ENCODE peak calls at places on chromosomes 2 and 18, in five cellular contexts. S, H, A, X and N are unnamed samples.

GRCh38 chr2:109410021-109410815 is 203.5 kb downstream of the SEPTIN10 start:
- DNase-seq in S (no peak), H (peak), A (peak), X (no peak), N (peak)

GRCh38 chr18:32326450-32327309 is 136.8 kb downstream of the MEP1B start:
- DNase-seq in S (no peak), H (no peak), A (no peak), X (no peak), N (no peak)

GRCh38 chr2:230687498-230687897 is 25.1 kb upstream of the CAB39 start:
- DNase-seq in S (no peak), H (peak), A (peak), X (no peak), N (peak)

GRCh38 chr2:199455533-199456382 is 2.0 kb downstream of the SATB2 start:
- DNase-seq in S (no peak), H (no peak), A (no peak), X (no peak), N (peak)

GRCh38 chr2:174945601-174946260 is 59.5 kb downstream of the CHN1 start:
- DNase-seq in S (no peak), H (no peak), A (no peak), X (no peak), N (no peak)

GRCh38 chr18:28013064-28013463 is 163.9 kb downstream of the CDH2 start:
- DNase-seq in S (no peak), H (no peak), A (no peak), X (no peak), N (peak)

GRCh38 chr2:161814008-161814660 is 189.9 kb downstream of the SLC4A10 start:
- DNase-seq in S (no peak), H (no peak), A (no peak), X (no peak), N (no peak)

GRCh38 chr2:217282531-217282930 is 422.7 kb upstream of the TNP1 start:
- DNase-seq in S (no peak), H (no peak), A (no peak), X (no peak), N (peak)

GRCh38 chr2:59458862-59459261 is 1094.6 kb downstream of the BCL11A start:
- DNase-seq in S (no peak), H (no peak), A (no peak), X (no peak), N (no peak)

GRCh38 chr2:137435176-137435575 is 529.1 kb upstream of the HNMT start:
- DNase-seq in S (no peak), H (peak), A (no peak), X (no peak), N (no peak)

GRCh38 chr18:67199993-67200617 is 316.4 kb downstream of the DSEL start:
- DNase-seq in S (no peak), H (peak), A (no peak), X (peak), N (peak)

GRCh38 chr2:176178271-176178806 is 10.1 kb upstream of the HOXD1 start:
- DNase-seq in S (no peak), H (no peak), A (no peak), X (peak), N (no peak)

GRCh38 chr2:230627806-230628724 is 84.6 kb upstream of the CAB39 start:
- DNase-seq in S (no peak), H (peak), A (no peak), X (no peak), N (peak)

GRCh38 chr2:142872900-142873724 is 4.4 kb upstream of the KYNU start:
- DNase-seq in S (no peak), H (peak), A (no peak), X (no peak), N (peak)

GRCh38 chr2:215548714-215549113 is 112.8 kb upstream of the FN1 start:
- DNase-seq in S (no peak), H (no peak), A (no peak), X (no peak), N (peak)

GRCh38 chr2:207491954-207492353 is 37.8 kb upstream of the CREB1 start:
- DNase-seq in S (no peak), H (no peak), A (no peak), X (no peak), N (no peak)

GRCh38 chr2:240557101-240557751 is 562 bp downstream of the ANKMY1 start:
- DNase-seq in S (no peak), H (no peak), A (no peak), X (no peak), N (no peak)

GRCh38 chr2:118464546-118464945 is 376.3 kb downstream of the INSIG2 start:
- DNase-seq in S (no peak), H (no peak), A (no peak), X (no peak), N (no peak)

GRCh38 chr2:64018715-64019082 is 529 bp downstream of the VPS54 start:
- DNase-seq in S (peak), H (peak), A (peak), X (peak), N (no peak)

GRCh38 chr2:25373269-25373981 is 31.7 kb upstream of the DNMT3A start:
- DNase-seq in S (peak), H (no peak), A (peak), X (no peak), N (no peak)

GRCh38 chr2:148524519-148524919 is 120.0 kb upstream of the EPC2 start:
- DNase-seq in S (no peak), H (no peak), A (no peak), X (peak), N (no peak)

GRCh38 chr18:74942319-74942910 is 266.5 kb downstream of the PTGR3 start:
- DNase-seq in S (no peak), H (no peak), A (no peak), X (peak), N (no peak)

GRCh38 chr2:120919216-120919615 is 183.5 kb downstream of the GLI2 start:
- DNase-seq in S (no peak), H (no peak), A (no peak), X (no peak), N (no peak)

GRCh38 chr2:217289153-217289908 is 429.5 kb upstream of the TNP1 start:
- DNase-seq in S (no peak), H (no peak), A (no peak), X (no peak), N (peak)

GRCh38 chr2:48530033-48530804 is at the start of gene STON1:
- DNase-seq in S (no peak), H (peak), A (peak), X (no peak), N (peak)

GRCh38 chr2:129771606-129772598 is 207.6 kb upstream of the RAB6C start:
- DNase-seq in S (no peak), H (no peak), A (no peak), X (no peak), N (no peak)

GRCh38 chr2:133326651-133327397 is 241.4 kb downstream of the NCKAP5 start:
- DNase-seq in S (no peak), H (peak), A (no peak), X (no peak), N (peak)

GRCh38 chr18:62784338-62784965 is 69.1 kb downstream of the PHLPP1 start:
- DNase-seq in S (no peak), H (no peak), A (no peak), X (peak), N (peak)
- H3K4me3 ChIP-seq in S (no peak), H (no peak), A (no peak), X (peak), N (no peak)

DNA sequence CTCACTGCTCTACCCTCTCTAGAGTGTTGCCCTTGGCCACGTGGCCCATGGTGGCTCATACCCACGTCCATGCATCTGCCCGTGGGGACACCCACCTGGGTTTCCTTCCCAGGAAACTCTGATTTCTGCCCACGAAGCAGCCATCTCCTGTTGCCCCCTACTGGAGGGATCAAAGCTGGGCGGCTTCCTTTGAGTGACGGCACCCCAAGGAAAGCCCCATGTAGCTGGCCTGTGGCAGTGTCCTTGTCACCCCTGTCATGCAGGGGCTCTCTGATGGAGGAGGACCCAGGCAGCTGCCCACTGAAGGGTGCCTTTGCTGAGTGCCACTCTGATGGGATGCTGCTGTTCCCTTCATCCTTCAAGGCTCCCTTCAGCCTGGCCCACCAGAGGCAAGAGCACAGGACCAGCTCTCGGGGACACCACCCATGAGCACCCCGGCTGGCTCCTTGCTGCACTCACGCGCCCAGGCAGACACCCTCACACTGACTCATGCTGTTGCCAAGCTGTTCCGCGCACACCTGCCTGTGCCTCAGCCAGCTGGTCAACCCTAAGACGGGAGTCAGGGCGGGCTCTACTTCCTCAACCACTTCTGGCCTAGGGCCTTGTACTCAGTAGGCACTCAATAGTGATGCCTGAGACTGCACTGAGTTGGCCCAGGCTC is 101.1 kb downstream of the CTIF start:
- DNase-seq in S (no peak), H (no peak), A (no peak), X (peak), N (no peak)
- TF ChIP-seq CTCF in S (no peak), H (peak), A (no peak), X (peak), N (peak)

GRCh38 chr2:241961454-241961853 is 91.9 kb downstream of the RTP5 start:
- DNase-seq in S (no peak), H (no peak), A (no peak), X (no peak), N (no peak)

GRCh38 chr2:241956521-241957110 is 87.1 kb downstream of the RTP5 start:
- DNase-seq in S (no peak), H (no peak), A (no peak), X (no peak), N (no peak)

GRCh38 chr2:241959751-241960269 is 90.3 kb downstream of the RTP5 start:
- DNase-seq in S (no peak), H (no peak), A (no peak), X (no peak), N (no peak)

GRCh38 chr2:241957276-241957675 is 87.7 kb downstream of the RTP5 start:
- DNase-seq in S (no peak), H (no peak), A (no peak), X (no peak), N (no peak)

DNA sequence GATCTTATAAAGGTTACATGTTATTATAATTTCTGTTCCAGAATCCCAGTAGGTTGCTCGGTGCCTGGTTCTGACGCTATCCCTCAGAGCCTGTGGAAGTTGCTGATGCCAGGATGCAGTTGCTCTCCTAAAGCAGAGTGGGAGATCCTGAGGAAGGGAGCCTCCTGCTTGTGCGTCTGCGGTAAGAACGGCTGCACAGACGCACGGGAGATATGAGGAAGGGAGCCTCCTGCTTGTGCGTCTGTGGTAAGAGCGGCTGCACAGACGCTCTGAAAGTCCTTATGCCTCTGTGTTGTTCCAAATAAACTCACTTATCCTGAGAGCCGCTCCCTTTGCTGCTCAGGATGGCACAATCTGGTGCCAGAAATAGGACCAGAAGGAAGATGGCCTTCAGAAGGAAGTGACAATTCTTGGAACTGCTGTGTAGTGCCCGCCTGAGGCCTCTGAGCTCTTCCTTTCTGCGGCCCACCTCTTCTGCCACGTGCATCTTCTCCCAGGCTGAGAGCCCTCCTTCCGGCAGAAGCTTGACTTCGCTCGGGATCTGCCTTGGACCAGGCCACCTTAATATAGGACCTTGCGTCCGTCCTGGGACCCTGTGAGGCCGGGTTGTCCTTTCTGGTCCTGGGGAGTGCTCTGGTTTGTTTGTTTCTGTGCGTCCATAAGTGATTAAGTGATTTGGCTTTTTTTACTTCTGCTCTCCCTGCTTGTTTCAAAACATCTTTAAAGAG is 89.5 kb downstream of the RTP5 start:
- DNase-seq in S (no peak), H (no peak), A (no peak), X (no peak), N (no peak)
- H3K4me3 ChIP-seq in S (no peak), H (no peak), A (no peak), X (no peak), N (no peak)

GRCh38 chr2:88489181-88489580 is 36.7 kb upstream of the FOXI3 start:
- DNase-seq in S (no peak), H (no peak), A (no peak), X (peak), N (no peak)
- TF ChIP-seq CTCF in S (no peak), H (no peak), A (no peak), X (peak), N (no peak)

DNA sequence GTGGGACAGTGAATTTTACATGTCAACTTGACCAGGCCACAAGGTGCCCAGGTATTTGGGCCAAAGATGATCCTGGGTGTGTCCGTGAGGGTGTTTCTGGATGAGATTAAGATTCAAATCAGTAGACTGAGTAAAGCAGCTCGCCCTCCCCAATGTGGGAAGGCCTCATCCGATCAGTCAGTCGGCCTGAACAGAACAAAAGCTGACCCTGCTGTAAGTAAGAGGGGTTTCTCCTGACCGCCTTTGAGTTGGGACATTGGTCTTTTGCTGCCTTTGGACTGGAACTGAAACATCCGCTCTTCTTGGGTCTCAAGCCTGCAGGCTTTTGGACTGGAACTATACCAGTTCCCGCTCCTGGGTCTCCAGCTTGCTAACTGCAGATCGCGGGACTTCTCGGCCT is 233.3 kb downstream of the KLHL29 start:
- DNase-seq in S (no peak), H (no peak), A (no peak), X (no peak), N (no peak)
- H3K4me3 ChIP-seq in S (no peak), H (no peak), A (no peak), X (no peak), N (no peak)

GRCh38 chr2:85886585-85886984 is 2.2 kb downstream of the ST3GAL5 start:
- DNase-seq in S (peak), H (peak), A (peak), X (no peak), N (peak)

GRCh38 chr2:85888020-85888744 is 608 bp downstream of the ST3GAL5 start:
- DNase-seq in S (no peak), H (no peak), A (no peak), X (peak), N (peak)

GRCh38 chr2:85888745-85889647 is at the start of gene ST3GAL5:
- DNase-seq in S (peak), H (peak), A (peak), X (peak), N (peak)

GRCh38 chr2:85886141-85886540 is 2.6 kb downstream of the ST3GAL5 start:
- DNase-seq in S (no peak), H (no peak), A (no peak), X (no peak), N (no peak)

GRCh38 chr2:85887566-85888019 is 1.2 kb downstream of the ST3GAL5 start:
- DNase-seq in S (no peak), H (peak), A (peak), X (peak), N (peak)
- TF ChIP-seq CTCF in S (no peak), H (no peak), A (peak), X (peak), N (peak)

DNA sequence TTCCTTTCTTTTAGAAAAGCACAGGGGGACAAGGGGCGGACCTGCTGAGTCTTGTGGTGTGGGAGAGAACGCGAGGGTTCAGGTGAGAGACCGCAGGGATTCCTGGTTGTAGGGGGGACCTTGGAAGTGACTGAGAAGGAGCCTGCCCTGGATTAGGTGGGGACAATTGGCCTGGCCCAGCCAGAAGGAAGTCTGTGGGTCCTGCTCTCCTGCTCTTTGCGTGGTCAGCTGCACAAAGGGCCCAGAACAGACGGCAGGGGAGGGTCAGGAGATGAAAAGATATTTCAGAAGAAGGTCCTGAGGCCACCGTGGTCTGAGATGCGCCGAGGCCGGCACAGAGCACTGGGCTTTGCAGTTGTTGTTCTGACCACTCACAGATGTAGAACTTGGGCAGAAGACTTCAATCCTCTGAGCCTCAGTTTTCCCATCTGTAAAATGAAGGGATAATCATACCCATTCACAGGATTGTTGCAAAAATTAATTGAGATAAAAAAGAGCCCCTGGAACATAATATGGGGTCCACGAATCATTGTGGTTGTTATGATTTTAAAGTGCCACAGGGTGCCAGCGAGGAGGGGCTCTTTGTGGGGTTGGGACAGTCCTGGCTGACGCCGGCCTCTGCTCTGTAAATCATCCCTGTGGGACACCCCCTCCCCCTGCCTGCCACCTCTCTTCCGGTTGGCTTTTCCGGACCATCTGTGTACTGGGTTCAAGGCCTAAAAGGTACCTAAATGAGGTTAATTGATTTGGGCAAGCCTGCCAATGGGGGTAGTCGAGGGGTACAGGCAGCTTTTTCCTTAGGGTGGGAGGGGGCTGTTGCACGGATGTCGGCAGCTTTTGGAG is 1.8 kb downstream of the LPIN1 start:
- DNase-seq in S (no peak), H (no peak), A (no peak), X (no peak), N (no peak)
- H3K4me3 ChIP-seq in S (peak), H (peak), A (peak), X (peak), N (peak)